ENCODE peak calls at places on chromosomes 3 and 15, in five cellular contexts. Q, L, G, Y and Z are unnamed samples.

GRCh38 chr15:71677766-71678165 is 132.6 kb upstream of the NR2E3 start:
- DNase-seq in Q (no peak), L (no peak), G (no peak), Y (no peak), Z (no peak)

GRCh38 chr3:146187334-146187950 is 26.5 kb upstream of the PLOD2 start:
- DNase-seq in Q (peak; percentile 18), L (peak; percentile 40), G (no peak), Y (no peak), Z (no peak)

GRCh38 chr3:126146034-126146433 is 34.4 kb downstream of the ALDH1L1 start:
- DNase-seq in Q (no peak), L (no peak), G (no peak), Y (peak; percentile 3), Z (no peak)

GRCh38 chr3:149449799-149450198 is 24.7 kb upstream of the TM4SF4 start:
- DNase-seq in Q (no peak), L (no peak), G (no peak), Y (no peak), Z (no peak)

GRCh38 chr15:44035781-44036699 is 159.0 kb downstream of the FRMD5 start:
- DNase-seq in Q (no peak), L (no peak), G (no peak), Y (no peak), Z (no peak)

GRCh38 chr15:99244306-99244705 is 5.1 kb downstream of the TTC23 start:
- DNase-seq in Q (no peak), L (no peak), G (no peak), Y (no peak), Z (no peak)

GRCh38 chr3:123884258-123884831 is at the start of gene MYLK:
- DNase-seq in Q (peak; percentile 72), L (peak; percentile 82), G (peak; percentile 44), Y (peak; percentile 49), Z (peak; percentile 69)

GRCh38 chr3:167895684-167896083 is 160.2 kb downstream of the SERPINI1 start:
- DNase-seq in Q (no peak), L (no peak), G (no peak), Y (no peak), Z (no peak)

GRCh38 chr15:64521726-64522164 is 61.4 kb downstream of the ZNF609 start:
- DNase-seq in Q (no peak), L (peak; percentile 36), G (no peak), Y (no peak), Z (no peak)

GRCh38 chr3:150399060-150399459 is 9.0 kb upstream of the TSC22D2 start:
- DNase-seq in Q (no peak), L (no peak), G (no peak), Y (no peak), Z (no peak)

GRCh38 chr15:43408789-43409188 is 37.9 kb downstream of the TUBGCP4 start:
- DNase-seq in Q (no peak), L (no peak), G (no peak), Y (no peak), Z (no peak)

GRCh38 chr3:134601539-134602439 is 49.0 kb downstream of the KY start:
- DNase-seq in Q (peak; percentile 7), L (peak; percentile 49), G (peak; percentile 79), Y (no peak), Z (no peak)

GRCh38 chr3:132064114-132064513 is 29.3 kb upstream of the CPNE4 start:
- DNase-seq in Q (no peak), L (no peak), G (no peak), Y (no peak), Z (no peak)

GRCh38 chr3:197374951-197375560 is 76.6 kb upstream of the DLG1 start:
- DNase-seq in Q (no peak), L (no peak), G (no peak), Y (no peak), Z (no peak)

GRCh38 chr3:114103181-114103580 is 46.6 kb downstream of the QTRT2 start:
- DNase-seq in Q (no peak), L (no peak), G (no peak), Y (no peak), Z (no peak)

GRCh38 chr3:109696932-109697331 is 359.6 kb upstream of the DPPA4 start:
- DNase-seq in Q (no peak), L (no peak), G (no peak), Y (no peak), Z (no peak)
- TF ChIP-seq CTCF in Q (no peak), L (peak; percentile 7), G (no peak), Y (no peak), Z (no peak)

DNA sequence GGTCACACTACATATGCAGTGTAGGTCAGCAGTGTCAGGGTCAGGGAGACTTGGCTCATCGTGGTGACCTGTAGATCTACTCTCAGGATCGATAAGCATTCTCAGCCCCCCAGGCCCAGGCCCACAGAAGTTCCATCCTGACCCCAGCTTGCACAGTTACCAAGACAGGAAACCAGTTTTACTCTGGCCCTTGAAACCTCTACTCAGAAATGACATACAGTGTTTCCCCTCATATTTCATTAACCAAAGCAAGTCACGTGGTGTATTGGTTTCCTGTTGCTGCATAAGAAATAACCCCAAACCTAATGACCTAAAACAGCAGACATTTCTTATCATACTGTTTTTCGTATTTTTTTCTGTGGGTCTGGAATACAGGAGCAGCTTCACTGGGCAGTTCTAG is 242.2 kb downstream of the SLCO3A1 start:
- DNase-seq in Q (peak; percentile 73), L (no peak), G (no peak), Y (no peak), Z (no peak)
- H3K4me3 ChIP-seq in Q (no peak overlapping the region), L (no peak overlapping the region), G (no peak overlapping the region), Y (no peak overlapping the region), Z (no peak overlapping the region)

DNA sequence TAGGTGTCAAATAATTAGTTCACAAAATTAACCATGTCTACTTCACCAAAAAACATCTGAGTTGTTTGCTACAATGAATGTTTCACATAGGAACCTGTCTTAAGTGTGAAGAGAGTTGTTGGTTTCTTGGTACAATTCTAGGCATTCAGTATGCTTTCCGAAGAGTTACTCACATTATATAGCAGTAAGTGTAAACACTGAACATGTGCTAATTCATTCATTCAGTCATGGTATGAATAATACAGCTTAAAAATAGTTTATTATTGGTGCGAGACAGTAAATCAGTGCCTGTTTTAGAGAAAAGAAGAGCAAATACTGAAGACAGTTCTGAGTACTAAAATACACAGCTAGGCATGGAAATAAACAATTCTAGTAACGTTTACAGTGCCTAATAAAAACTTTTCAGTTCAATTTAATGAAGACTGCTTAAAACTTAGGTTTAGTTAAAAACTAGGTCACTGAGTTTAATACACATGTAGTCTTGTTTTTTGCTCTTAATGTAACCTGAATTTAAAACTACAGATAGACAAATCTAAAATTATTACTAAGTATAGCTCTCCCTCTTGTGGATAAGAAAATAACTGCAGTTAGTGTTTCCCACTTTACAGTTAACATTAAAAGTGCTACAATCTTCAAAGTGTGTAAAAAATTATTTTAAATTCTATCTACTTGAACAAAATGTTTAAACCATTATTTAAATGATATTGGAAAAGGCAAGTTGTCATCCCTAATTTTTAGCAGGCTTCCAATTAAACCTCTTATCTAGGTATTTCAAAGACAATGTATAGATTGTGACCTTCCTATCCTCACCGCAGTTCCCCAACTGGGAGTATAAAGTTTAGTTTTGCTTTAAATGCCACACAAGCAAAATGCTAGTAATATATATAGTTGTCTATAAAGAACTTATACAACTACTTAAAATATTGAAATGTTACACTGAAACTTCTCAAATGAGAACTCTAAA is 20.1 kb upstream of the ZCWPW2 start:
- DNase-seq in Q (peak; percentile 35), L (no peak), G (no peak), Y (no peak), Z (no peak)
- TF ChIP-seq CTCF in Q (peak; percentile 43), L (peak; percentile 33), G (peak; percentile 30), Y (no peak), Z (peak; percentile 20)

GRCh38 chr3:65128346-65128745 is 440.5 kb upstream of the ADAMTS9 start:
- DNase-seq in Q (no peak), L (no peak), G (no peak), Y (no peak), Z (no peak)
- H3K4me3 ChIP-seq in Q (no peak overlapping the region), L (no peak overlapping the region), G (no peak overlapping the region), Y (no peak overlapping the region), Z (no peak overlapping the region)

GRCh38 chr15:27119695-27120266 is 148.8 kb downstream of the GABRG3 start:
- DNase-seq in Q (no peak), L (no peak), G (no peak), Y (no peak), Z (no peak)
- TF ChIP-seq CTCF in Q (no peak), L (no peak), G (no peak), Y (no peak), Z (no peak)

DNA sequence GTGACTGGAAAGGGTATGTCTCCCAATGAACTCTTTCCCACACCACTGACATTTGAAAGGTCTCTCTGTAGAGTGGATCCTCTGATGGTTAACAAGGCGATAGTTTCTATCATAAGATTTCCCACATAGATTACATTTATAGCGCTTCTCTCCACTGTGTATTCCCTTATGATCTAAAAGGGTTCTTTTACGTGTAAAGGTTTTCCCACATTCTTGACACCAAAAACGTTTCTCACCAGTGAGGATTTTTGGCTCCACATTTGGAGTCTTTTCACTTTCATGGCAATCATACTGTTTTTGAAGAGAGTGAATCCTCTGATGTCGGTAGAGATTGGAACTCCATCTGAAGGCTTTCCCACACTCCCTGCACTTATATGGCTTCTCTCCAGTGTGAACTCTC is 30.5 kb downstream of the ZNF445 start:
- DNase-seq in Q (no peak), L (no peak), G (no peak), Y (no peak), Z (no peak)
- H3K4me3 ChIP-seq in Q (no peak overlapping the region), L (no peak overlapping the region), G (no peak overlapping the region), Y (no peak overlapping the region), Z (no peak overlapping the region)

GRCh38 chr15:23663232-23663631 is 15.6 kb upstream of the MAGEL2 start:
- DNase-seq in Q (no peak), L (no peak), G (no peak), Y (no peak), Z (no peak)
- TF ChIP-seq CTCF in Q (no peak), L (no peak), G (no peak), Y (no peak), Z (no peak)

GRCh38 chr15:32956006-32956405 is 238.2 kb downstream of the GREM1 start:
- DNase-seq in Q (peak; percentile 52), L (peak; percentile 84), G (no peak), Y (no peak), Z (peak; percentile 57)
- H3K4me3 ChIP-seq in Q (no peak overlapping the region), L (no peak overlapping the region), G (no peak overlapping the region), Y (no peak overlapping the region), Z (no peak overlapping the region)

GRCh38 chr3:4571690-4572334 is 78.7 kb downstream of the ITPR1 start:
- DNase-seq in Q (peak; percentile 18), L (no peak), G (no peak), Y (no peak), Z (no peak)
- TF ChIP-seq CTCF in Q (peak; percentile 5), L (peak; percentile 13), G (no peak), Y (no peak), Z (no peak)